ENCODE peak calls at places on chromosomes 6 and 20, in ten cellular contexts. K is naive thymus-derived CD4-positive, alpha-beta T cell; V is heart right ventricle; D is SK-N-SH; Y is IMR-90; R is neuronal stem cell; J is testis; M is GM23248; B is lower lobe of right lung; O is kidney. X is an unnamed sample.

GRCh38 chr6:26660096-26660425 is 515 bp upstream of the ZNF322 start:
- DNase-seq in K (peak; percentile 44), V (no peak), D (no peak), Y (peak; percentile 33), R (no peak), J (no peak), M (peak; percentile 61), B (no peak), O (no peak), X (no peak)

GRCh38 chr6:149334201-149334600 is 16.7 kb downstream of the TAB2 start:
- DNase-seq in K (no peak), V (no peak), D (no peak), Y (peak; percentile 69), R (no peak), J (no peak), M (peak; percentile 60), B (no peak), O (no peak), X (no peak)

GRCh38 chr6:28634758-28635546 is 109.3 kb downstream of the GPX5 start:
- DNase-seq in K (no peak), V (no peak), D (peak; percentile 80), Y (no peak), R (no peak), J (peak; percentile 78), M (peak; percentile 36), B (no peak), O (no peak), X (no peak)

GRCh38 chr6:137316626-137317025 is 97.4 kb upstream of the IFNGR1 start:
- DNase-seq in K (no peak), V (no peak), D (no peak), Y (no peak), R (no peak), J (no peak), M (peak; percentile 20), B (no peak), O (no peak), X (no peak)

GRCh38 chr6:106685833-106686232 is 56.5 kb downstream of the QRSL1 start:
- DNase-seq in K (no peak), V (no peak), D (no peak), Y (peak; percentile 24), R (no peak), J (no peak), M (peak; percentile 16), B (no peak), O (no peak), X (no peak)

GRCh38 chr6:36368921-36369880 is 18.3 kb downstream of the ETV7 start:
- DNase-seq in K (no peak), V (no peak), D (no peak), Y (peak; percentile 83), R (no peak), J (no peak), M (peak; percentile 96), B (peak; percentile 65), O (no peak), X (no peak)

GRCh38 chr6:111987295-111987694 is 66.6 kb upstream of the CCN6 start:
- DNase-seq in K (no peak), V (no peak), D (no peak), Y (peak; percentile 50), R (no peak), J (no peak), M (no peak), B (no peak), O (no peak), X (no peak)

GRCh38 chr6:4359108-4359710 is 223.8 kb upstream of the ECI2 start:
- DNase-seq in K (no peak), V (peak; percentile 23), D (no peak), Y (peak; percentile 24), R (no peak), J (no peak), M (peak; percentile 53), B (no peak), O (no peak), X (no peak)

GRCh38 chr6:46098678-46099077 is 31.1 kb upstream of the ENPP4 start:
- DNase-seq in K (no peak), V (peak; percentile 19), D (no peak), Y (no peak), R (no peak), J (peak; percentile 86), M (no peak), B (peak; percentile 55), O (peak; percentile 86), X (no peak)

GRCh38 chr6:167781066-167781767 is 45.5 kb upstream of the AFDN start:
- DNase-seq in K (no peak), V (no peak), D (no peak), Y (no peak), R (no peak), J (no peak), M (no peak), B (no peak), O (no peak), X (no peak)

GRCh38 chr6:133503330-133503729 is 262.2 kb downstream of the EYA4 start:
- DNase-seq in K (no peak), V (no peak), D (no peak), Y (no peak), R (no peak), J (no peak), M (peak; percentile 21), B (no peak), O (no peak), X (no peak)

GRCh38 chr6:15953152-15953880 is 175.6 kb upstream of the MYLIP start:
- DNase-seq in K (no peak), V (no peak), D (no peak), Y (no peak), R (no peak), J (no peak), M (peak; percentile 48), B (no peak), O (no peak), X (no peak)

GRCh38 chr6:17820055-17820454 is 113.3 kb upstream of the NUP153 start:
- DNase-seq in K (no peak), V (no peak), D (no peak), Y (peak; percentile 15), R (no peak), J (no peak), M (no peak), B (no peak), O (no peak), X (no peak)

GRCh38 chr6:157762636-157763035 is 60.4 kb upstream of the SNX9 start:
- DNase-seq in K (peak; percentile 52), V (no peak), D (no peak), Y (no peak), R (no peak), J (no peak), M (peak; percentile 40), B (no peak), O (no peak), X (no peak)

GRCh38 chr6:24858154-24858801 is 59.6 kb upstream of the ARMH2 start:
- DNase-seq in K (peak; percentile 70), V (no peak), D (no peak), Y (no peak), R (no peak), J (no peak), M (peak; percentile 70), B (no peak), O (no peak), X (peak; percentile 40)

DNA sequence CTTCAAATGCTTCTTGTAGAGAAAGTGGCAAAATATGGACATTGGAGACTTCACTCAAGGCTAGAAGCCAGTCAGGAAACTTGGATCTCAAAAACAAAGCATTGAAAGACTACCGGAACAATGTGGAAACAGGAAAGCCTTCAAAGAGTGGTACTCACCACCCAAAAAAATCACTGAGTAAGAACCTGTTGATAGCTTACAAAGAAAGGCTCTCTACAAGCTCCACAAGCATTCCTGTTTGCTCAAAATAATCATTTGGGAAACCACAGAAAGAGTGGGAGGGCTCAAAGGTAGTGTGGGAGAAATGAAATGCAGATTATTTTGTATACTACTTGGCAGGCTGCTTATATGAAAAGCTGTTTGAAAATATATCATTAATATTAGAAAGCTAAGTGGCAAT is 9.5 kb upstream of the DST start:
- DNase-seq in K (no peak), V (no peak), D (no peak), Y (peak; percentile 64), R (no peak), J (no peak), M (peak; percentile 60), B (no peak), O (no peak), X (no peak)
- H3K27ac ChIP-seq in K (no peak overlapping the region), V (peak overlapping the region; percentile 26), D (peak overlapping the region; percentile 76), Y (no peak overlapping the region), R (no peak overlapping the region), J (no peak overlapping the region), M (peak overlapping the region; percentile 74), B (no peak overlapping the region), O (no peak overlapping the region), X (no peak overlapping the region)

GRCh38 chr6:151805286-151805840 is 2.1 kb upstream of the ESR1 start:
- DNase-seq in K (no peak), V (peak; percentile 26), D (peak; percentile 14), Y (no peak), R (no peak), J (peak; percentile 31), M (peak; percentile 37), B (no peak), O (no peak), X (no peak)

GRCh38 chr6:151807513-151808330 is at the start of gene ESR1:
- DNase-seq in K (peak; percentile 12), V (peak; percentile 19), D (peak; percentile 33), Y (no peak), R (no peak), J (peak; percentile 36), M (peak; percentile 49), B (peak; percentile 45), O (peak; percentile 74), X (no peak)

GRCh38 chr6:151808331-151809241 is 1.1 kb downstream of the ESR1 start:
- DNase-seq in K (no peak), V (no peak), D (peak; percentile 28), Y (no peak), R (no peak), J (no peak), M (peak; percentile 42), B (no peak), O (no peak), X (no peak)

GRCh38 chr6:151804585-151805285 is 2.7 kb upstream of the ESR1 start:
- DNase-seq in K (no peak), V (no peak), D (no peak), Y (no peak), R (no peak), J (no peak), M (no peak), B (no peak), O (no peak), X (no peak)

GRCh38 chr6:151806757-151807512 is 547 bp upstream of the ESR1 start:
- DNase-seq in K (no peak), V (no peak), D (peak; percentile 8), Y (no peak), R (no peak), J (no peak), M (peak; percentile 4), B (no peak), O (no peak), X (no peak)
- H3K4me3 ChIP-seq in K (peak overlapping the region; percentile 13), V (peak overlapping the region; percentile 45), D (no peak overlapping the region), Y (no peak overlapping the region), R (no peak overlapping the region), J (peak overlapping the region; percentile 36), M (peak overlapping the region; percentile 59), B (peak overlapping the region; percentile 53), O (peak overlapping the region; percentile 37), X (no peak overlapping the region)

GRCh38 chr6:125314019-125314581 is 12.3 kb upstream of the HDDC2 start:
- DNase-seq in K (peak; percentile 27), V (peak; percentile 51), D (peak; percentile 54), Y (peak; percentile 61), R (peak; percentile 45), J (peak; percentile 80), M (peak; percentile 82), B (no peak), O (no peak), X (peak; percentile 62)
- H3K27ac ChIP-seq in K (no peak overlapping the region), V (no peak overlapping the region), D (no peak overlapping the region), Y (no peak overlapping the region), R (no peak overlapping the region), J (no peak overlapping the region), M (no peak overlapping the region), B (no peak overlapping the region), O (no peak overlapping the region), X (no peak overlapping the region)

GRCh38 chr20:46423882-46424482 is 17.6 kb upstream of the ELMO2 start:
- DNase-seq in K (no peak), V (no peak), D (no peak), Y (no peak), R (no peak), J (no peak), M (peak; percentile 46), B (no peak), O (no peak), X (no peak)
- H3K4me3 ChIP-seq in K (no peak overlapping the region), V (no peak overlapping the region), D (no peak overlapping the region), Y (no peak overlapping the region), R (no peak overlapping the region), J (no peak overlapping the region), M (no peak overlapping the region), B (no peak overlapping the region), O (no peak overlapping the region), X (no peak overlapping the region)